ENCODE peak calls at places on chromosomes 16 and 17, in eight cellular contexts. M is K562, J is SK-N-SH, D is GM23338, I is A549, B is HCT116, F is GM12878, S is HepG2. U is an unnamed sample.

GRCh38 chr17:42702446-42702845 is 20.1 kb downstream of the CNTNAP1 start:
- DNase-seq in J (no peak), F (no peak), M (no peak), I (no peak), B (no peak), D (no peak), S (no peak), U (no peak)

GRCh38 chr17:66580601-66581385 is 254.1 kb upstream of the CACNG5 start:
- DNase-seq in M (peak; percentile 17), S (no peak), I (no peak), D (no peak), F (no peak), J (peak; percentile 58), B (no peak), U (no peak)

GRCh38 chr17:41580651-41581365 is 5.9 kb downstream of the KRT14 start:
- DNase-seq in D (no peak), J (no peak), S (no peak), M (no peak), B (no peak), F (no peak), I (no peak), U (no peak)

GRCh38 chr17:14739656-14740431 is 439.0 kb downstream of the HS3ST3B1 start:
- DNase-seq in F (no peak), B (no peak), J (no peak), M (no peak), I (no peak), D (no peak), S (no peak), U (no peak)

GRCh38 chr16:49330562-49331201 is 42.9 kb upstream of the C16orf78 start:
- DNase-seq in J (no peak), S (peak; percentile 36), M (no peak), D (no peak), B (no peak), I (no peak), F (no peak), U (no peak)

GRCh38 chr17:78289802-78290363 is 58.5 kb downstream of the TMEM235 start:
- DNase-seq in J (peak; percentile 89), F (peak; percentile 30), D (peak; percentile 96), I (peak; percentile 85), S (peak; percentile 71), M (peak; percentile 78), B (peak; percentile 88), U (peak; percentile 85)

GRCh38 chr17:70484050-70484449 is 314.7 kb downstream of the KCNJ2 start:
- DNase-seq in M (no peak), F (no peak), S (no peak), I (no peak), J (no peak), D (no peak), B (no peak), U (no peak)

GRCh38 chr16:10552998-10553491 is 27.4 kb downstream of the EMP2 start:
- DNase-seq in S (no peak), D (peak; percentile 78), F (peak; percentile 49), M (peak; percentile 93), I (peak; percentile 60), B (no peak), J (peak; percentile 37), U (peak; percentile 18)

GRCh38 chr17:6495450-6496115 is 51.3 kb downstream of the PIMREG start:
- DNase-seq in J (no peak), I (no peak), D (no peak), F (no peak), S (no peak), B (no peak), M (no peak), U (no peak)

GRCh38 chr17:2455956-2456355 is 55.1 kb upstream of the MNT start:
- DNase-seq in B (no peak), M (no peak), S (no peak), F (no peak), J (no peak), I (no peak), D (no peak), U (no peak)

DNA sequence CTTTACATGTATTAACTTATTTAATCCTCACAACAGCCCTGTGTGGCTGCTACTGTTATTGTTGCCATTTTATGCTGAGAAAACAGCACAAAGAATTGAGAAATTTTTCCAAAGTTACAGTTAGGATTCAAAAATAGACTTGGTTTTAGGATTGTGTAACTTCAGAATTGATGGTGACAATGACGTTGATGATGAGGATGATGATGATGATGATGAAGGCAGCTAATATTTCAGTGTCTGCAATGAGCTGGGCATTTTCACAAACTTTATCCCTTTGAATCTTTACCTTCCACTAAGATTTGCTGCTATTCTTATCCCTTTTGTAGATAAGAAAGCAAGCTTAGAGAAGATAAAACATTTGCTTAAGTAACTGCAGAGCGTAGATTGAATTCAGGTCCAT is 22.1 kb downstream of the PRKCB start:
- DNase-seq in S (no peak), I (no peak), F (no peak), D (no peak), J (no peak), M (no peak), B (no peak), U (no peak)
- TF ChIP-seq REST in S (no peak), I (no peak), F (no peak), D (no peak), J (no peak), M (no peak), B (no peak), U (no peak)

GRCh38 chr17:7559307-7560171 is 989 bp downstream of the TNFSF13 start:
- DNase-seq in D (no peak), S (no peak), F (no peak), B (no peak), J (no peak), I (no peak), M (no peak), U (no peak)
- H3K4me3 ChIP-seq in D (peak overlapping the region; percentile 96), S (peak overlapping the region; percentile 49), F (peak overlapping the region; percentile 66), B (no peak overlapping the region), J (no peak overlapping the region), I (no peak overlapping the region), M (no peak overlapping the region), U (peak overlapping the region; percentile 59)

GRCh38 chr17:4679652-4680051 is 24.3 kb downstream of the PELP1 start:
- DNase-seq in B (peak; percentile 32), M (no peak), F (no peak), J (no peak), S (no peak), D (no peak), I (peak; percentile 74), U (no peak)
- H3K27ac ChIP-seq in B (peak overlapping the region; percentile 36), M (no peak overlapping the region), F (no peak overlapping the region), J (peak overlapping the region; percentile 13), S (no peak overlapping the region), D (peak overlapping the region; percentile 42), I (peak overlapping the region; percentile 42), U (no peak overlapping the region)

GRCh38 chr17:80604007-80604728 is 59.5 kb downstream of the RPTOR start:
- DNase-seq in S (no peak), J (no peak), B (no peak), M (no peak), D (no peak), I (no peak), F (no peak), U (peak; percentile 17)

GRCh38 chr17:80609757-80610156 is 65.1 kb downstream of the RPTOR start:
- DNase-seq in M (no peak), S (no peak), F (no peak), B (no peak), J (no peak), I (no peak), D (no peak), U (no peak)

GRCh38 chr17:80608326-80608725 is 63.7 kb downstream of the RPTOR start:
- DNase-seq in I (no peak), D (no peak), M (no peak), F (no peak), S (no peak), B (no peak), J (no peak), U (no peak)

GRCh38 chr17:80603380-80603779 is 58.7 kb downstream of the RPTOR start:
- DNase-seq in M (no peak), I (no peak), F (no peak), J (no peak), S (no peak), D (no peak), B (no peak), U (no peak)

DNA sequence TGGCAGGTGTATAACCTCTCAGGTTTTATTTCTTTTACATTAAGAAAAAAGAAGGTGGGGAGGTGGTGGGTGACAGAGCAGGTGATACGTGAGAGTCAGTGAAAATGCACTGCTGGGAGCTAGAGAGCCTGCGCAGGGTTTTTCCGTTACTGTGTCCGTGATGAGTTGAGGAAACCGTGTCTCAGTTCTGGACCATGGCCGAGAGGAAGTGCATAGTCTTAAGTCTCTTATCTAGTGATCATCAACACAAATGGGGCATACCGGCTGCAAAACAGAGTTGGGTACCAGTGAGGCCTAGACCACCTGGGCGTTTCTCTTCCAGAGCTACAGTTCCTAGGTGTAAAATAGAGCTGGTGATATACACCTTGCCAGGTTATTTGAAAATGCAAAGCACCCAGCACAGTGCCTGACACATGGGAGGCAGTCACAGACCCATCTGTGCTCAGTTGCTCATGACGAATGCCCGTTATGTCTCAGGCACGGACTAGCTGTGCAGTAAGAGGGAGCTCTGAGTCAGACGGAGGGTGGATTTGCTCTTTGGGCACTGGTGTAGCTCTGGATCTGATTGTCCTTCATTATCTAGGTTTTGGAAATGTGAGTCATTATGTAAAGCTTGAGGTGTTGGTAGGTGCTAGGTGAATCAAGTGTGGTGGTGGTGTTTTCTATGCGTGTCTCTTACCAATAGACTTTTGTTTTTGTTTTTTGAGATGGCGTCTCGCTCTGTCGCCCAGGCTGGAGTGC is 60.9 kb downstream of the RPTOR start:
- DNase-seq in M (no peak), S (peak; percentile 50), F (peak; percentile 85), J (no peak), B (no peak), I (peak; percentile 40), D (no peak), U (no peak)
- TF ChIP-seq REST in M (no peak), S (no peak), F (no peak), J (no peak), B (no peak), I (no peak), D (no peak), U (no peak)

DNA sequence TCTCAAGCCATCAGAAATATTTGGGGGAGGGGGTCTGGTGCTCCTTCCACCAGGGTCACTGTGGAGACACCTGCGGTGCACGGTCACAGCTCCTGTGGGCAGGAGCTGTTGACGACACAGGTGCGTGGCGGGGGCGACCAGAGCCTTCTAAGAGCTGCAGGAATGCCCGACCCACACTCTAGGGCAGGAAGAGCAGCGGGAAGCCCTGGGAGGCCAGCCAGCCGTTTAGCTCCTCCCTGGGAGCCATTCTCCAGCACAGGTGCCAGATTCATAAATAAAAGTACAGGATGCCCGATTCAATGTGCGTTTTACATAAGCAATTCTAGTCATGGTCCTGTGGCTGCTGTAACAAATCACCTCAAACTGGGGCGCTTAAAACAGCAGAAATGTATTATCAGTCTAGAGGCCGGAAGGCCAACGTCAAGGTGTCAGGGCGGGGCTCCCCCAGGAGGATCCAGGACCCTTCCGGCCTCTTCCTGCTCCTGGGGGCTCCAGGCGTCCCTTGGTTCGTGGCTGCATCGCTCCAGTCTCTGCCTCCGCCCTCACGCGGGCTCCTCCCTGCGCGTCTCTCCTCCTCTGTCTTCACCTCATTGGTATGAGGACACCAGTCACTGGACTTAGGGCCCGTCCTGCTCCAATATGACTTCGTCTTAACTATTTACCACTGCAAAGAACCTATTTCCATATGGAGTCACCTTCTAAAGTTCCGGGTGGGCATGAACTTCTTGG is 155.3 kb downstream of the FOXL1 start:
- DNase-seq in D (peak; percentile 67), I (no peak), J (no peak), S (no peak), F (no peak), B (no peak), M (no peak), U (no peak)
- H3K4me3 ChIP-seq in D (peak overlapping the region; percentile 36), I (no peak overlapping the region), J (no peak overlapping the region), S (no peak overlapping the region), F (no peak overlapping the region), B (no peak overlapping the region), M (no peak overlapping the region), U (no peak overlapping the region)